ENCODE peak calls at places on chromosomes 11 and 22, in five cellular contexts. T, E, R, C and J are unnamed samples.

GRCh38 chr22:45688606-45689080 is 17.0 kb downstream of the ATXN10 start:
- ATAC-seq in T (peak; percentile 88), E (no peak), R (no peak), C (peak; percentile 82), J (no peak)

GRCh38 chr11:64898076-64898445 is 18.9 kb downstream of the ATG2A start:
- ATAC-seq in T (no peak), E (no peak), R (no peak), C (no peak), J (no peak)

GRCh38 chr11:67486481-67487195 is 3.8 kb downstream of the AIP start:
- ATAC-seq in T (no peak), E (no peak), R (no peak), C (no peak), J (peak; percentile 39)

GRCh38 chr11:61150656-61151544 is 10.3 kb downstream of the VPS37C start:
- ATAC-seq in T (no peak), E (no peak), R (no peak), C (no peak), J (no peak)

GRCh38 chr11:11856638-11857037 is 14.9 kb downstream of the USP47 start:
- ATAC-seq in T (peak; percentile 73), E (peak; percentile 96), R (peak; percentile 67), C (peak; percentile 59), J (peak; percentile 92)

GRCh38 chr11:119108151-119108856 is 1.2 kb downstream of the C2CD2L start:
- ATAC-seq in T (peak; percentile 64), E (peak; percentile 43), R (peak; percentile 38), C (no peak), J (peak; percentile 36)

GRCh38 chr11:63937713-63938480 is 905 bp upstream of the NAA40 start:
- ATAC-seq in T (no peak), E (peak; percentile 44), R (peak; percentile 21), C (peak; percentile 3), J (peak; percentile 18)

GRCh38 chr11:62142921-62143320 is 19.1 kb downstream of the INCENP start:
- ATAC-seq in T (no peak), E (no peak), R (no peak), C (peak; percentile 63), J (no peak)

GRCh38 chr22:40334899-40335298 is 11.4 kb upstream of the ADSL start:
- ATAC-seq in T (no peak), E (peak; percentile 55), R (peak; percentile 42), C (no peak), J (peak; percentile 52)

GRCh38 chr11:123187670-123188507 is 7.2 kb downstream of the CLMP start:
- ATAC-seq in T (no peak), E (no peak), R (no peak), C (peak; percentile 30), J (no peak)

GRCh38 chr22:33792837-33793236 is 127.4 kb downstream of the LARGE1 start:
- ATAC-seq in T (no peak), E (no peak), R (no peak), C (peak; percentile 42), J (no peak)